ENCODE peak calls at places on chromosomes 5 and 9, in six cellular contexts. G is activated naive CD8-positive, alpha-beta T cell treated with anti-CD3 and anti-CD28 coated beads, Interleukin-2, amount 50 U/mL, for 24 hours; Q is NT2/D1; T is fibroblast of lung; D is stimulated activated CD4-positive, alpha-beta T cell treated with anti-CD3 and anti-CD28 coated beads, TNF-alpha, amount 100 ng/mL, for 4 hours; C is left ventricle myocardium inferior. V is an unnamed sample.

GRCh38 chr5:142825378-142826089 is 55.4 kb downstream of the ARHGAP26 start:
- DNase-seq in C (no peak), Q (no peak), G (no peak), T (no peak), D (no peak), V (no peak)

GRCh38 chr5:8700222-8700621 is 831.3 kb downstream of the MTRR start:
- DNase-seq in Q (no peak), C (no peak), G (no peak), T (peak; percentile 91), D (no peak), V (no peak)

GRCh38 chr5:66779535-66779934 is 183.3 kb downstream of the MAST4 start:
- DNase-seq in Q (no peak), T (no peak), D (no peak), G (no peak), C (no peak), V (no peak)

GRCh38 chr5:25618821-25619220 is 974.0 kb upstream of the CDH10 start:
- DNase-seq in Q (no peak), C (no peak), D (no peak), T (no peak), G (no peak), V (no peak)

GRCh38 chr5:158754018-158754514 is 345.6 kb downstream of the EBF1 start:
- DNase-seq in Q (no peak), D (no peak), C (no peak), T (peak; percentile 82), G (no peak), V (no peak)

GRCh38 chr9:33473216-33473615 is 508 bp downstream of the NOL6 start:
- DNase-seq in G (no peak), Q (no peak), T (no peak), D (no peak), C (no peak), V (peak; percentile 26)

GRCh38 chr9:36192196-36192595 is 1.5 kb downstream of the CLTA start:
- DNase-seq in G (no peak), Q (no peak), C (no peak), D (no peak), T (peak; percentile 32), V (no peak)

GRCh38 chr9:37986771-37987258 is 82.2 kb downstream of the SHB start:
- DNase-seq in C (no peak), T (no peak), D (no peak), Q (no peak), G (no peak), V (no peak)

GRCh38 chr5:27130587-27130986 is 92.2 kb upstream of the CDH9 start:
- DNase-seq in C (no peak), D (no peak), G (no peak), T (peak; percentile 9), Q (no peak), V (no peak)

GRCh38 chr5:106097308-106097707 is 1573.4 kb downstream of the EFNA5 start:
- DNase-seq in D (no peak), G (no peak), T (peak; percentile 26), C (no peak), Q (no peak), V (no peak)

GRCh38 chr9:113244556-113244955 is 23.2 kb downstream of the SLC31A1 start:
- DNase-seq in Q (no peak), G (no peak), C (no peak), D (no peak), T (no peak), V (no peak)

GRCh38 chr5:142324377-142324870 is 397 bp downstream of the SPRY4 start:
- DNase-seq in C (peak; percentile 22), D (no peak), G (peak; percentile 45), Q (no peak), T (no peak), V (no peak)

GRCh38 chr9:20683351-20684034 is 566 bp upstream of the FOCAD start:
- DNase-seq in T (peak; percentile 75), D (peak; percentile 4), C (peak; percentile 54), G (peak; percentile 44), Q (no peak), V (peak; percentile 55)

GRCh38 chr5:109253262-109253661 is 156.5 kb downstream of the PJA2 start:
- DNase-seq in D (no peak), T (no peak), G (no peak), Q (no peak), C (no peak), V (no peak)

GRCh38 chr5:142586552-142586951 is 99.3 kb downstream of the FGF1 start:
- DNase-seq in G (no peak), Q (no peak), C (no peak), T (no peak), D (no peak), V (no peak)

GRCh38 chr9:107848598-107848997 is 359.0 kb upstream of the KLF4 start:
- DNase-seq in Q (no peak), C (no peak), T (peak; percentile 54), D (no peak), G (no peak), V (no peak)

GRCh38 chr9:18800579-18800978 is 232.4 kb downstream of the SAXO1 start:
- DNase-seq in Q (no peak), C (no peak), G (no peak), D (no peak), T (no peak), V (no peak)

GRCh38 chr9:70418822-70419545 is 4.5 kb upstream of the KLF9 start:
- DNase-seq in G (peak; percentile 87), Q (peak; percentile 72), C (peak; percentile 97), T (peak; percentile 100), D (peak; percentile 81), V (peak; percentile 95)

GRCh38 chr5:53167836-53168235 is 58.3 kb upstream of the MOCS2 start:
- DNase-seq in Q (no peak), T (peak; percentile 76), G (no peak), C (peak; percentile 58), D (no peak), V (no peak)

GRCh38 chr5:56910123-56910951 is 941 bp downstream of the SETD9 start:
- DNase-seq in C (peak; percentile 53), T (peak; percentile 52), G (peak; percentile 53), D (no peak), Q (no peak), V (no peak)

GRCh38 chr5:15695171-15695676 is 195.2 kb downstream of the FBXL7 start:
- DNase-seq in C (no peak), G (no peak), T (peak; percentile 36), Q (no peak), D (no peak), V (peak; percentile 29)

GRCh38 chr9:33132249-33132772 is 34.8 kb downstream of the B4GALT1 start:
- DNase-seq in T (peak; percentile 87), Q (no peak), C (no peak), G (no peak), D (no peak), V (no peak)

GRCh38 chr5:135134686-135135381 is 100.8 kb upstream of the PITX1 start:
- DNase-seq in D (no peak), Q (no peak), T (no peak), C (no peak), G (no peak), V (no peak)

GRCh38 chr5:15354011-15354410 is 146.0 kb upstream of the FBXL7 start:
- DNase-seq in G (no peak), Q (peak; percentile 1), D (no peak), T (no peak), C (no peak), V (no peak)

GRCh38 chr5:39419830-39420229 is 5.0 kb downstream of the DAB2 start:
- DNase-seq in Q (no peak), C (no peak), T (no peak), D (no peak), G (no peak), V (no peak)

GRCh38 chr9:91775011-91775707 is 174.9 kb downstream of the ROR2 start:
- DNase-seq in G (peak; percentile 75), C (peak; percentile 60), Q (peak; percentile 71), D (peak; percentile 44), T (peak; percentile 64), V (peak; percentile 80)